ENCODE peak calls at places on chromosomes 12 and 14, in four cellular contexts. Q is B cell, D is AG04449, O is astrocyte of the spinal cord. T is an unnamed sample.

GRCh38 chr12:75378354-75378753 is 12.5 kb upstream of the GLIPR1L2 start:
- DNase-seq in D (no peak), Q (no peak), O (no peak), T (no peak)

GRCh38 chr14:45003924-45004323 is 41.9 kb downstream of the TOGARAM1 start:
- DNase-seq in D (no peak), O (no peak), Q (no peak), T (no peak)

GRCh38 chr14:34303811-34304210 is 158.2 kb downstream of the SPTSSA start:
- DNase-seq in D (no peak), O (no peak), Q (no peak), T (no peak)

GRCh38 chr12:132351751-132352495 is 22.5 kb upstream of the GALNT9 start:
- DNase-seq in Q (no peak), O (no peak), D (no peak), T (no peak)

GRCh38 chr14:102544034-102544744 is 34.6 kb upstream of the ANKRD9 start:
- DNase-seq in D (no peak), Q (no peak), O (no peak), T (no peak)

GRCh38 chr12:106498056-106498455 is 84.7 kb upstream of the RFX4 start:
- DNase-seq in D (no peak), O (peak; percentile 30), Q (no peak), T (no peak)

GRCh38 chr12:62724947-62725447 is 210.0 kb downstream of the PPM1H start:
- DNase-seq in Q (no peak), O (peak; percentile 92), D (peak; percentile 98), T (no peak)

GRCh38 chr12:110543252-110543959 is 39.7 kb downstream of the PPTC7 start:
- DNase-seq in D (no peak), O (peak; percentile 93), Q (no peak), T (no peak)

GRCh38 chr14:56821807-56822615 is 11.7 kb upstream of the OTX2 start:
- DNase-seq in O (no peak), Q (no peak), D (no peak), T (no peak)

GRCh38 chr14:102760485-102761193 is 16.6 kb upstream of the TRAF3 start:
- DNase-seq in Q (no peak), D (no peak), O (no peak), T (no peak)

GRCh38 chr14:95274283-95274682 is 45.4 kb downstream of the CLMN start:
- DNase-seq in Q (no peak), O (no peak), D (no peak), T (no peak)

GRCh38 chr14:99148861-99149610 is 123.0 kb downstream of the BCL11B start:
- DNase-seq in O (no peak), Q (no peak), D (no peak), T (no peak)

GRCh38 chr14:106842687-106843086 is 1316.3 kb downstream of the TMEM121 start:
- DNase-seq in Q (no peak), O (no peak), D (no peak), T (no peak)

GRCh38 chr12:51082561-51083139 is 746 bp downstream of the CSRNP2 start:
- DNase-seq in Q (no peak), D (no peak), O (peak; percentile 43), T (peak; percentile 12)

GRCh38 chr14:59576332-59577294 is at the start of gene CCDC175:
- DNase-seq in O (peak; percentile 81), Q (peak; percentile 69), D (no peak), T (peak; percentile 80)

GRCh38 chr12:69254046-69254445 is 14.7 kb downstream of the CPSF6 start:
- DNase-seq in Q (peak; percentile 15), O (peak; percentile 58), D (no peak), T (peak; percentile 36)

GRCh38 chr14:50025776-50026175 is 90.6 kb downstream of the VCPKMT start:
- DNase-seq in O (peak; percentile 48), D (no peak), Q (no peak), T (no peak)

DNA sequence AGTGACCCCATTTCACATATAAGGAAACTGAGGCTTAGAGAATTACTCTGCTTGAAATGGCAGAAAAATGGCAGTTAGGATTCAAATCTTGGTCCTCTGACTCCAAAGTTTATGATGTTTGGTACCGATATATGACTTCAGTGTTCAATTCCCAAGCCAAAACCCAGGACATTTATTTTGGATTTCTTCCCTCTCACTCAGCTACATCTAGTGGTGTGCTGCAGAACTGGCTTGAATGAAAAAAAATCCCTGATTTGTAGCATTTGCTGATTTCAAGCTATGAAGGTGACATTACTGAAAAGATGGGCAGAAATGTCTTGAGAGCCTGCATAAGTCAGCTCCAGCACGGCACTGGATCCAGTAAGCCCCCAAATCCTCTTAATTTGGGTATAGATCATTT is 106.4 kb downstream of the EFCAB11 start:
- DNase-seq in O (peak; percentile 30), D (no peak), Q (no peak), T (no peak)
- TF ChIP-seq CTCF in O (peak; percentile 67), D (peak; percentile 56), Q (no peak), T (no peak)

DNA sequence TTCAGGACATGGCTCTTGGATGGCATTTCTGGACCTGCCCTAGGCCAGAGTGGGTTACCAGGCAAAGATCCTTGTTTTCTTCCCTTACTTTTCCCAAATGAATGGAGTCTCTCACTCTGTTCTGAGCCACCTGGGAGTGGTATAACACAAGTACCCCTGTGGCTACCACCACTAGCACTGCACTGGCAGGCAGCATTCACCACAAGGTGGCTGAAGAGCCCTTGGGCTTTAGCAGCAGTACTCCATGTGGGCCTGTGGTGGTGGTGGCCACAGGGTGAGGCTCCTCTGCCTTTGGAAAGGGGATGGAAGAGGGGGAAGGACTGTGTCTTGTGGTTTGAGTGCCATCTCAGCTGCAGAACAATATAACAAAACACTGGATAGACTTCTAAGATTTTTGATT is 38.0 kb upstream of the LMNTD1 start:
- DNase-seq in Q (no peak), D (no peak), O (no peak), T (no peak)
- TF ChIP-seq CTCF in Q (no peak), D (peak; percentile 2), O (peak; percentile 30), T (no peak)

DNA sequence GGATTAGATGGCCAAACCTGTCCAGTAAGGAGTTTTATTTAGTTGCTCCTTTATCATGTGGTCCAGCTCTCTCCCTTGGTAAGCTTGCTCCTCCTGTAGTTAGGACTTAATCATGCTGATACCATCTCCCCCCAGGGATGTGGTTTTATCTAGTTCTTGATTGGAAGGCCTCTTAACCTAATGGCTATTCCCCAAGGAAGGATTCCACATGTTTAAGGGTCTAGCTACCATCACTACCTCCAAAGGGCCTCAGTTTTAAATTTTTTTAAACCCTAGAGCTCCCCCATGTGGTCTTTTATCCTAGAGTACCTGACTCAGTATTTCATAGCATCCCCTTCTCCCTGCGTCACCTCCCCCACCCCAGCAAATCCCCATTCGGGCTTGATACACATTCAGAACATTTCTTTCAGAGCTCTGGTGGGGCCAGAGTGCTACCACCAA is 22.5 kb downstream of the MAP3K12 start:
- DNase-seq in O (no peak), Q (no peak), D (no peak), T (no peak)
- TF ChIP-seq CTCF in O (peak; percentile 40), Q (peak; percentile 31), D (no peak), T (no peak)

DNA sequence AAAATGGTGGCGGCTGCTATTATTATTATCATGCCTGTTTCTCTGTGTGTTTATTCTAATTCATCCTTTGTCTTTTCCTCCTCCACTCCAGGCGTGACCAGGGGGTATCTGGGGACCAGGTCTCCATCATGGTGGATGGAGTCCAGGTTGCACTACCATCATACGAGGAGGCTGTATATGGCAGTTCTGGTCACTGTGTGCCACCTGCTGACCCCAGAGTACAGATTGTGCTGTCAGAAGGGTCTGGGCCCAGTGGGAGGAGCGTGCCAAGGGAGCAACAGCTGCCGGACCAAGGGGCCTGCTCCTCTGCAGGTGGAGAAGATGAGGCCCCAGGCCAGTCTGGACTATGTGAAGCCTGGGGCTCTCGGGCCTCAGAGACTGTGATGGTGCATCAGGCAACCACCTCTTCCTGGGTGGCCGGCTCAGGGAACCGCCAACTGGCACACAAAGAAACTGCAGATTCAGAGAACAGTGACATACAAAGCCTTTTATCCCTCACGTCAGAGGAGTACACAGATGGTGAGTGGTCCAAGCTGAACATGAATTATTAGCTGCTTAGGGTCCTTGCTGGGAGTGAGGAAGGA is 58.3 kb upstream of the SRSF5 start:
- DNase-seq in D (no peak), Q (no peak), O (no peak), T (no peak)
- TF ChIP-seq CTCF in D (peak; percentile 25), Q (peak; percentile 25), O (peak; percentile 48), T (no peak)

GRCh38 chr14:37116933-37117844 is 55.2 kb downstream of the SLC25A21 start:
- DNase-seq in D (no peak), O (peak; percentile 82), Q (no peak), T (no peak)
- TF ChIP-seq CTCF in D (peak; percentile 55), O (peak; percentile 73), Q (no peak), T (no peak)

DNA sequence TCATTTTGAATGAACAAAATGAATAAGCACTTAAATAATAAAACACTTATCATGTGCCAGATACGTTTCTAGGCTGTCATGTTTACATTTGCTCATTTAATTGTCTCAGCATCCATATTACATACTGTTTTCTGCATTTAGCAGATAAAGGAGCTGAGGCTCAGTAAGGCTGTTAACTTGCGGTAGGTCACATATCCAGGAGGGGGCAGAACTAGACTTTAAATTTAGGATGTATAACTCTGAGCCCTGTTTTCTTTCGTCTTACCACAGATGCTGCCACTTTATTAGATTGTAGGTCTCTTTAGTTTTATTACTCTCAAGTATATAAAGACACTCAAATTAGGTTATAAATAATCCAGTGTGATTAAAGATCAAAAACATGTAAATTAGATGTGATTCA is 17.7 kb downstream of the IRAK4 start:
- DNase-seq in D (no peak), Q (no peak), O (peak; percentile 32), T (peak; percentile 15)
- TF ChIP-seq CTCF in D (peak; percentile 31), Q (peak; percentile 52), O (peak; percentile 42), T (peak; percentile 17)

GRCh38 chr12:93459097-93459496 is 8.2 kb upstream of the MRPL42 start:
- DNase-seq in Q (no peak), O (no peak), D (no peak), T (no peak)

GRCh38 chr12:93456077-93456476 is 11.2 kb upstream of the MRPL42 start:
- DNase-seq in O (no peak), D (no peak), Q (no peak), T (no peak)

GRCh38 chr12:93461503-93461902 is 5.8 kb upstream of the MRPL42 start:
- DNase-seq in D (no peak), O (no peak), Q (no peak), T (no peak)

GRCh38 chr12:93460882-93461281 is 6.4 kb upstream of the MRPL42 start:
- DNase-seq in D (no peak), O (no peak), Q (no peak), T (no peak)

DNA sequence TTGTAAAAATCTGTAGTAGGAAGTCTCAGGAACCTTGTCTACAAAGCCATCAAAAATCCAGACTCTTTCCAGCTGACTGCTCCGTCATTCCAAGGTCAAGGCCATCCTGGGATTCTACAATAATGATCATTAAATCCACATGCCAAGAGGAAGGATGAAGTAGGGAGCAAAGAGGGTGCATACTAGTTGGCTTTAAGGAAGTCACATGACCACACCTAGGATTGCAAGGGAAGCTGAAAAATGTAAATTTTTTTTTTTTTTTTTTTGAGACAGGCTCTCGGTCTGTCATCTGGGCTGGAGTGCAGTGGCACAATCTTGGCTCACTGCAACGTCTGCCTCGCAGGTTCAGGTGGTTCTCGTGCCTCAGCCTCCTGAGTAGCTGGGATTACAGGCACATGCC is 7.3 kb upstream of the MRPL42 start:
- DNase-seq in D (no peak), Q (no peak), O (no peak), T (no peak)
- TF ChIP-seq CTCF in D (no peak), Q (no peak), O (no peak), T (no peak)

T was measured in GM20000.